ENCODE peak calls at places on chromosomes 3 and 15, in six cellular contexts. Z, V, C, G, S and M are unnamed samples.
A peak's percentile ranks its signal among the peaks of the same experiment; 100 is the strongest.

GRCh38 chr3:66053009-66053782 is 14.5 kb upstream of the MAGI1 start:
- DNase-seq in Z (no peak), V (no peak), G (no peak), C (no peak), S (no peak), M (no peak)

GRCh38 chr3:60081381-60082095 is 1031.7 kb upstream of the CFAP20DC start:
- DNase-seq in Z (no peak), C (no peak), V (no peak), G (no peak), S (no peak), M (no peak)

GRCh38 chr3:117706037-117706436 is 996.5 kb downstream of the TUSC7 start:
- DNase-seq in V (no peak), C (no peak), G (peak; percentile 98), S (no peak), Z (no peak), M (no peak)

GRCh38 chr15:101000271-101000681 is 81.1 kb downstream of the LRRK1 start:
- DNase-seq in V (no peak), C (no peak), Z (no peak), G (peak; percentile 69), S (no peak), M (no peak)

GRCh38 chr15:62857411-62857853 is 185.1 kb upstream of the TPM1 start:
- DNase-seq in V (no peak), Z (no peak), S (peak; percentile 4), C (no peak), G (peak; percentile 19), M (no peak)

GRCh38 chr3:52218454-52218853 is 7.0 kb downstream of the TLR9 start:
- DNase-seq in S (no peak), G (no peak), C (no peak), Z (no peak), V (peak; percentile 45), M (no peak)

GRCh38 chr15:51828621-51829359 is 663 bp upstream of the TMOD3 start:
- DNase-seq in Z (no peak), C (no peak), S (no peak), V (no peak), G (peak; percentile 78), M (no peak)

GRCh38 chr3:171108066-171108465 is 81.5 kb upstream of the SLC2A2 start:
- DNase-seq in G (peak; percentile 74), S (no peak), V (no peak), Z (no peak), C (no peak), M (no peak)

GRCh38 chr3:139121513-139122220 is 77.0 kb upstream of the PRR23C start:
- DNase-seq in Z (no peak), S (no peak), G (peak; percentile 45), V (no peak), C (no peak), M (no peak)

GRCh38 chr15:58247803-58248503 is 109.8 kb downstream of the AQP9 start:
- DNase-seq in C (no peak), V (no peak), G (no peak), S (no peak), Z (no peak), M (no peak)

GRCh38 chr3:10550705-10551104 is 45.3 kb upstream of the ATP2B2 start:
- DNase-seq in C (no peak), G (peak; percentile 10), Z (no peak), S (no peak), V (no peak), M (no peak)

GRCh38 chr15:55998478-55998877 is 5.1 kb upstream of the NEDD4 start:
- DNase-seq in V (no peak), G (no peak), S (no peak), Z (no peak), C (no peak), M (no peak)